ENCODE peak calls at places on chromosome 21, in ten cellular contexts. L is GM13976; Q is esophagus squamous epithelium; C is endothelial cell; H is AG04449; X is nephron progenitor cell; I is CD4-positive, alpha-beta T cell; U is tibial nerve; F is vagina; J is foreskin fibroblast. R is an unnamed sample.

GRCh38 chr21:36773111-36773510 is 74.2 kb downstream of the SIM2 start:
- DNase-seq in U (no peak), H (no peak), Q (no peak), F (no peak), C (no peak), I (no peak), X (no peak), L (no peak), J (peak; percentile 79), R (peak; percentile 57)

GRCh38 chr21:34065015-34065414 is 8.4 kb upstream of the MRPS6 start:
- DNase-seq in L (no peak), F (no peak), I (no peak), X (no peak), C (no peak), U (no peak), J (no peak), Q (no peak), H (no peak), R (no peak)

GRCh38 chr21:26982767-26983166 is 15.9 kb upstream of the ADAMTS5 start:
- DNase-seq in U (no peak), C (no peak), H (no peak), X (no peak), J (peak; percentile 51), L (no peak), F (no peak), Q (no peak), I (no peak), R (no peak)

GRCh38 chr21:46319192-46319591 is 4.5 kb downstream of the C21orf58 start:
- DNase-seq in F (no peak), H (no peak), J (no peak), C (no peak), L (no peak), U (no peak), I (no peak), Q (no peak), X (no peak), R (no peak)

GRCh38 chr21:33578214-33578613 is 10.3 kb downstream of the DONSON start:
- DNase-seq in U (no peak), Q (no peak), I (no peak), X (no peak), L (no peak), H (peak; percentile 37), J (peak; percentile 45), C (no peak), F (no peak), R (no peak)

GRCh38 chr21:21007606-21008005 is 9.4 kb downstream of the NCAM2 start:
- DNase-seq in L (no peak), J (peak; percentile 4), F (no peak), H (no peak), U (no peak), X (no peak), I (no peak), Q (no peak), C (no peak), R (no peak)

GRCh38 chr21:20875741-20876140 is 122.5 kb upstream of the NCAM2 start:
- DNase-seq in F (no peak), J (no peak), I (no peak), X (no peak), H (no peak), U (no peak), L (no peak), Q (no peak), C (no peak), R (no peak)

GRCh38 chr21:42865361-42866160 is 13.8 kb downstream of the WDR4 start:
- DNase-seq in H (no peak), I (no peak), Q (no peak), L (peak; percentile 27), F (no peak), U (no peak), X (no peak), C (no peak), J (peak; percentile 22), R (no peak)

GRCh38 chr21:27571706-27572105 is 604.8 kb upstream of the ADAMTS5 start:
- DNase-seq in U (no peak), H (peak; percentile 81), C (no peak), Q (no peak), X (no peak), L (no peak), F (no peak), I (no peak), J (peak; percentile 67), R (peak; percentile 18)

GRCh38 chr21:33332143-33332542 is 7.4 kb downstream of the IFNAR1 start:
- DNase-seq in Q (no peak), X (no peak), F (no peak), I (no peak), U (no peak), L (peak; percentile 45), C (no peak), J (no peak), H (no peak), R (no peak)

GRCh38 chr21:41406340-41406739 is 19.7 kb upstream of the MX1 start:
- DNase-seq in F (no peak), I (no peak), U (no peak), X (no peak), L (no peak), Q (no peak), C (no peak), H (no peak), J (no peak), R (no peak)

GRCh38 chr21:41410767-41411448 is 15.1 kb upstream of the MX1 start:
- DNase-seq in Q (no peak), L (no peak), C (no peak), H (no peak), U (no peak), X (no peak), F (peak; percentile 82), J (no peak), I (no peak), R (no peak)

GRCh38 chr21:41410361-41410760 is 15.7 kb upstream of the MX1 start:
- DNase-seq in F (no peak), C (no peak), Q (no peak), I (no peak), X (no peak), H (no peak), L (no peak), U (no peak), J (no peak), R (no peak)

GRCh38 chr21:41407541-41408460 is 18.2 kb upstream of the MX1 start:
- DNase-seq in H (no peak), L (no peak), C (no peak), X (no peak), U (no peak), I (no peak), F (no peak), Q (no peak), J (no peak), R (no peak)

DNA sequence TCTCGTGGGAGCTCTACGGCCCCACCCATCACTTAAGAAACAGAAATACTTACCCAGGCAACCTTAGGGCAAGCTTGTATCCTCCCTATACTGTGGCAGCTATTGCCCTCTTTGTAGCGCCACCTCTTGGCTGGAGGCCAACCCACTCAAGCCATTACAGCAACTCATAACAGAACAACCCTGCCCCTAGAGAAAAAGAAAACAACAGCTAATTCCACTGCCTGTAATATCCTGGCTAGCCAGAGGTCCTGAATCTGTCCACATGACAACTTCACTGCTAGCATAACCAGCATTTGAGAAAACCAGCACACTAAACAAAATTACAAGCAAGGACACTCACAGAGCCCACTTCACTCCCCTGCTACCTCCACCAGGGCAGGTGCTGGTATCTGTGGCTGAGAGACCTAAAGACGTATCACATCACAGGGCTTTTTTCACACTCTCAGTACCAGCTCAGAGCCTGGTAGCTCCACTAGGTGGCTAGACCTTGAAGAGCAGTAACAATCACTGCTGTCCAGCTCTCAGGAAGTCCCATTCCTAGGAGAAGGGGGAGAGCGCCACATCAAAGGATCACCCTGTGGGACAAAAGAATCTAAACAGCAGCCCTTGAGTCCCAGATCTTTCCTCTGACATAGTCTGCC is 14.5 kb upstream of the MX1 start:
- DNase-seq in I (no peak), U (no peak), L (no peak), Q (no peak), F (peak; percentile 58), X (no peak), C (no peak), J (no peak), H (no peak), R (no peak)
- TF ChIP-seq CTCF in I (no peak), U (no peak), L (no peak), Q (peak; percentile 11), F (no peak), X (no peak), C (no peak), J (no peak), H (no peak), R (peak; percentile 2)

DNA sequence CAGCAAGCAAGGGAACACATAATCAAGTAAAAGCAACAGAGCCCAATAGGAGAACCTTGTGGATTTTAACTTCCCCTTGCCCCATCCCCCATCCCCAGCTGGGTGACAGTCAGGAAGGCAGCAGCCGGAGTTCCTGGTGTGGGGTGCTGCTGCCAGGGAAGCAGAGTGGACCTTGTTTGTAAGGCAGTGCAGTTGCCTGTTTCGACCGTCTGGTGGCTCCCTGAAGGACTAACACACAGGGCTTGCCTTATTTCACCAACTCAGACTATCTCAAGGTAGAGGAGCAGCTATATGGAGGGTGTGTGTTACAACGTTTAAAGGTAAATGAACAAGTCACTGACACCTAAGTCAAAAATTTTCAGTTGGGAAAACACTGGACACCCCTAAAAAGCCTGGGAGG is 6.6 kb downstream of the KRTAP10-8 start:
- DNase-seq in Q (no peak), H (no peak), I (no peak), U (no peak), F (no peak), C (no peak), X (no peak), L (no peak), J (no peak), R (no peak)
- TF ChIP-seq CTCF in Q (no peak), H (no peak), I (no peak), U (no peak), F (no peak), C (no peak), X (no peak), L (no peak), J (peak; percentile 6), R (no peak)

DNA sequence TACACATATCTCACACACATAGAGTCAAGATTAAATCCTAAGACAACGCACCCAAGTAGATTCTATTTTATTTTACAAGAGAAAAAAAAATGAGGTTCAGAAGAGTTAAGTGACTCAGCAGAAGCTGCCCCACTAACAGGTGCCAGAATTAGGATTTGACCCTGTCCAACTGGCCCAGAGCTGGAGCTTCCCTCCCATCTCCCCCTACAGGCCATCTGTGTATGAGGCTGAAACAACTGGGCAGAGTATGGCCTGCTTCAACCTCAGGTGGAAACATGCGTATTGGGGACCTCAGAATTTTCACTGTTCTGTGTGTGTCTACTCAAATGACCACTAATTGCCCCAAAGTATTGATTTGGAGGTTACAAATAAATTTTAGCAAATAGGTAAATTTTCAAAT is 29.9 kb downstream of the PSMG1 start:
- DNase-seq in J (no peak), U (no peak), Q (no peak), C (no peak), I (no peak), F (no peak), H (no peak), X (no peak), L (no peak), R (no peak)
- TF ChIP-seq CTCF in J (peak; percentile 56), U (no peak), Q (no peak), C (peak; percentile 51), I (no peak), F (no peak), H (peak; percentile 48), X (peak; percentile 37), L (no peak), R (peak; percentile 34)

DNA sequence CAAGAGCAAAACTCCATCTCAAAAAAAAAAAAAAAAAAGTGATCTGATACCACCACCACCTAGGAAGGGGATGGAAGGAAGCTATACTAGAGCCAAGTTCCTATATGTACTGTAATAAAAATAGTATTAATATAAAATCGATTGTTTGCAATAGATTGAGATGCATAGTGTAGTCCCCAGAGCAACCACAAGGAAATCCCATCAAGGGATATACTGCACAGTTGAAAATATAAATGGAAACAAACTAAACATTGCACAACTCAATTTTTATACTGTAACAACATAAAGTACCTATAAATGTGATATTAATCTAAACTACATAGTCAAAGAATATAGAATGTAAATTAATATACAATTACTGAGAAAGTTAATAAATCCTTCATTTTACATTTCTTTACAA is 20.9 kb upstream of the PSMG1 start:
- DNase-seq in F (no peak), H (no peak), U (no peak), L (no peak), I (no peak), J (no peak), Q (no peak), C (no peak), X (no peak), R (no peak)
- TF ChIP-seq CTCF in F (no peak), H (no peak), U (no peak), L (no peak), I (no peak), J (no peak), Q (no peak), C (peak; percentile 25), X (no peak), R (no peak)

R was measured in AG09319.